ENCODE peak calls at places on chromosomes 13 and 19, in four cellular contexts. C is adrenal gland, P is heart left ventricle, U is uterus. T is an unnamed sample.

GRCh38 chr13:23871616-23872220 is 17.5 kb downstream of the MIPEP start:
- DNase-seq in C (no peak), P (no peak), U (no peak), T (peak; percentile 1)

GRCh38 chr13:41455725-41456419 is 1.5 kb upstream of the RGCC start:
- DNase-seq in P (no peak), U (no peak), C (no peak), T (no peak)

GRCh38 chr13:31236211-31236786 is 36.5 kb downstream of the B3GLCT start:
- DNase-seq in P (no peak), U (no peak), C (peak; percentile 16), T (no peak)

GRCh38 chr13:46179576-46180368 is 2.2 kb downstream of the LCP1 start:
- DNase-seq in P (peak; percentile 55), C (peak; percentile 45), U (no peak), T (no peak)

GRCh38 chr19:42280761-42281174 is 11.7 kb downstream of the CIC start:
- DNase-seq in C (peak; percentile 82), P (peak; percentile 75), U (peak; percentile 86), T (peak; percentile 82)

GRCh38 chr13:94987081-94987480 is 274.7 kb upstream of the SOX21 start:
- DNase-seq in U (no peak), C (no peak), P (no peak), T (no peak)

GRCh38 chr19:18848860-18849661 is 17.3 kb downstream of the UPF1 start:
- DNase-seq in U (peak; percentile 69), P (peak; percentile 80), C (peak; percentile 63), T (no peak)

GRCh38 chr13:84845875-84846619 is 953.2 kb downstream of the SLITRK6 start:
- DNase-seq in P (no peak), C (no peak), U (no peak), T (no peak)

GRCh38 chr13:73173160-73173905 is 114.5 kb downstream of the KLF5 start:
- DNase-seq in U (no peak), P (no peak), C (no peak), T (no peak)

GRCh38 chr19:19218911-19219310 is 7.2 kb downstream of the NCAN start:
- DNase-seq in U (no peak), C (no peak), P (no peak), T (no peak)

GRCh38 chr13:100115693-100116254 is 26.9 kb downstream of the PCCA start:
- DNase-seq in C (no peak), P (no peak), U (no peak), T (no peak)

GRCh38 chr13:90562388-90562787 is 785.1 kb upstream of the MIR17HG start:
- DNase-seq in U (no peak), P (no peak), C (no peak), T (no peak)

GRCh38 chr19:47886010-47886559 is at the start of gene SULT2A1:
- DNase-seq in P (no peak), U (no peak), C (no peak), T (no peak)

GRCh38 chr19:29708553-29709439 is 6.3 kb downstream of the C19orf12 start:
- DNase-seq in U (no peak), C (peak; percentile 62), P (no peak), T (no peak)

GRCh38 chr19:6164906-6165531 is 29.6 kb downstream of the ACSBG2 start:
- DNase-seq in U (no peak), P (no peak), C (no peak), T (no peak)

GRCh38 chr13:49936943-49937273 is 768 bp upstream of the SPRYD7 start:
- DNase-seq in P (no peak), C (no peak), U (no peak), T (no peak)

GRCh38 chr13:48585456-48585840 is 52.6 kb upstream of the RCBTB2 start:
- DNase-seq in C (no peak), U (no peak), P (peak; percentile 46), T (no peak)

GRCh38 chr13:50612717-50613116 is 230.8 kb downstream of the DLEU7 start:
- DNase-seq in P (no peak), C (no peak), U (no peak), T (no peak)

GRCh38 chr13:80923907-80924306 is 583.0 kb upstream of the SPRY2 start:
- DNase-seq in P (no peak), C (no peak), U (no peak), T (no peak)

GRCh38 chr19:43675269-43675879 is 5.4 kb upstream of the PLAUR start:
- DNase-seq in U (no peak), C (no peak), P (no peak), T (peak; percentile 72)

GRCh38 chr19:34184880-34185491 is 12.7 kb downstream of the LSM14A start:
- DNase-seq in P (no peak), U (no peak), C (no peak), T (no peak)

GRCh38 chr19:34254552-34255432 is at the start of gene GARRE1:
- DNase-seq in U (peak; percentile 37), C (peak; percentile 45), P (peak; percentile 68), T (peak; percentile 90)

GRCh38 chr19:53545271-53546065 is 7.5 kb downstream of the ZNF331 start:
- DNase-seq in P (no peak), U (no peak), C (no peak), T (peak; percentile 92)
- TF ChIP-seq POLR2A in P (no peak), U (no peak), C (no peak), T (peak; percentile 35)

GRCh38 chr13:44806841-44807240 is 182.4 kb downstream of the NUFIP1 start:
- DNase-seq in C (no peak), P (no peak), U (no peak), T (no peak)

GRCh38 chr13:44800626-44801025 is 188.6 kb downstream of the NUFIP1 start:
- DNase-seq in C (no peak), U (no peak), P (no peak), T (no peak)

GRCh38 chr13:44805623-44806022 is 183.6 kb downstream of the NUFIP1 start:
- DNase-seq in C (no peak), P (no peak), U (no peak), T (no peak)

GRCh38 chr13:44801990-44802389 is 187.3 kb downstream of the NUFIP1 start:
- DNase-seq in P (no peak), U (no peak), C (no peak), T (peak; percentile 33)

DNA sequence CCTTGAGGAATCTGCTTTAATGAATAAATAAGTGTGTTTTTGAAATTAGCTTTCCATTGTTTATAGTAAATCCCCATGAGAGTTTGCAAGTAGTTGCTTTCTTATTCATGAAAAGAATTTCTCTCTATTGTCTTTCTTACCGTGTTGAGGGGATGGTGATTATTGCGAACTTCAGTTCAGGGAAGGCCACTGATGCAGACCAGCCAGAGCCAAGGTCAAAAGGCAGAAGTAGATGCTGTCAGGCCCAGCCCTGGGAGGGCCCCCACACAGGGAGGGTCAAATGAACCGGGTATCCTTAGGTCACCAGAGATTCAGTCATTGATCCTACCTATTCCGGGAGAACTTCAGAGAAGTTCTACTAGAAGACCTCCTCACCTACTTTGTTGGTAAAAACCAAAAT is 185.9 kb downstream of the NUFIP1 start:
- DNase-seq in C (no peak), P (no peak), U (no peak), T (no peak)
- TF ChIP-seq POLR2A in C (no peak), P (no peak), U (no peak), T (no peak)

GRCh38 chr13:102394158-102395053 is 7.4 kb downstream of the FGF14 start:
- DNase-seq in P (peak; percentile 97), U (peak; percentile 95), C (peak; percentile 95), T (no peak)
- TF ChIP-seq POLR2A in P (peak; percentile 64), U (peak; percentile 50), C (no peak), T (no peak)

DNA sequence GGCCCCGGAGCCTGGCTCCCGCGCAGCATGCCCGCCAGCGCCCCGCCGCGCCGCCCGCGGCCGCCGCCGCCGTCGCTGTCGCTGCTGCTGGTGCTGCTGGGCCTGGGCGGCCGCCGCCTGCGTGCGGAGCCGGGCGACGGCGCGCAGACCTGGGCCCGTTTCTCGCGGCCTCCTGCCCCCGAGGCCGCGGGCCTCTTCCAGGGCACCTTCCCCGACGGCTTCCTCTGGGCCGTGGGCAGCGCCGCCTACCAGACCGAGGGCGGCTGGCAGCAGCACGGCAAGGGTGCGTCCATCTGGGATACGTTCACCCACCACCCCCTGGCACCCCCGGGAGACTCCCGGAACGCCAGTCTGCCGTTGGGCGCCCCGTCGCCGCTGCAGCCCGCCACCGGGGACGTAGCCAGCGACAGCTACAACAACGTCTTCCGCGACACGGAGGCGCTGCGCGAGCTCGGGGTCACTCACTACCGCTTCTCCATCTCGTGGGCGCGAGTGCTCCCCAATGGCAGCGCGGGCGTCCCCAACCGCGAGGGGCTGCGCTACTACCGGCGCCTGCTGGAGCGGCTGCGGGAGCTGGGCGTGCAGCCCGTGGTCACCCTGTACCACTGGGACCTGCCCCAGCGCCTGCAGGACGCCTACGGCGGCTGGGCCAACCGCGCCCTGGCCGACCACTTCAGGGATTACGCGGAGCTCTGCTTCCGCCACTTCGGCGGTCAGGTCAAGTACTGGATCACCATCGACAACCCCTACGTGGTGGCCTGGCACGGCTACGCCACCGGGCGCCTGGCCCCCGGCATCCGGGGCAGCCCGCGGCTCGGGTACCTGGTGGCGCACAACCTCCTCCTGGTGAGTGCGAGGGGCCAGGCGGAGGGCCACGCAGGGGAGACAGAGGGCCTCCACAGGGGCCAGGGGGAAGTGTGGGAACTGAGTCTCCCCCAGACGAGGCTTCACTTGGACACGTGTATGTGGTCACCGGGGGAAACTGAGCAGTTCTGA is at the start of gene KL:
- DNase-seq in P (peak; percentile 45), U (peak; percentile 25), C (peak; percentile 10), T (no peak)
- TF ChIP-seq POLR2A in P (no peak), U (no peak), C (no peak), T (no peak)

GRCh38 chr19:2049741-2050348 is 1.2 kb downstream of the MKNK2 start:
- DNase-seq in P (peak; percentile 87), C (peak; percentile 94), U (peak; percentile 80), T (peak; percentile 77)
- TF ChIP-seq POLR2A in P (no peak), C (peak; percentile 93), U (peak; percentile 68), T (no peak)

DNA sequence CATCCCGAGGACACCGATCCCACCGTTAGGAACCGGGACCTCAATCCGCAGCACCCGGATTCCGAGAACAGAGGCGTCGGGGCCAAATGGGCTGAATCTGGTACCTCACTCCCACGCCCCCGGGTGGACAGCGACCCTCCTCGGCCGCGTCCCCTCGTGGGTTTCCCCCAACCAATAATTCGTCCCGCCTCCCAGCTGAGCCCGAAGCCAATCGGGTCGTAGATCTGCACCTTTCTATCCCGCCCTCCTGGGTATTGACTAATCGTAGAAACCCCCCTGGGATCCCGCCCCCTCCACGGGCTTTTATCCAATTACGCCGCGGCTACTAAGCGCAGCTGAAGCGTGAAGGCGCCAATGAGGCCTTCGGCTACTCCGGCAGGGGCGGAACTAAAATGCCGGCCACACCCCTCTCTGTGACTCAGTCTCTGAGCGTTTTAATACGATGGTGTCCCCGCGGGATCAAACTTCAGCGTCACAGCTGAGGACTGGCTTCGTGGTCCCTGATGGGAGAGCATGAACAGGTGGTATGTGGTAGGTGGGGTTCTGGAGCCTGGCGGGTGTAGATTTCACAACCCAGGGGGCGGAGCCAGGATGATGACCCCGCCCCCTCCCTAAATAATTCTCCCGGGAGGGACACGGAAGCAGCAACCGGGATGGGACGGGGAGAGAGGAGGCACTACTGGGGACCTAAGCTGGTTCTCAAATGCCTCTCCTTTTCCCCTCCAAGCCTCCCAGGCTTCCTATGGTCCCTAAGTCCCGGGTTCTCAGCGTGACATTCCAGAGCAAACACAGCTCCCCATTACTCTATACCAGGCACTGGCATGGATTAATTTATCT is at the start of the genes CCDC159 and TMEM205:
- DNase-seq in P (peak; percentile 99), C (peak; percentile 99), U (peak; percentile 100), T (peak; percentile 94)
- TF ChIP-seq POLR2A in P (peak; percentile 94), C (peak; percentile 48), U (peak; percentile 74), T (peak; percentile 51)

GRCh38 chr19:1843116-1843515 is 5.2 kb downstream of the REXO1 start:
- DNase-seq in U (no peak), C (no peak), P (no peak), T (no peak)
- TF ChIP-seq POLR2A in U (no peak), C (no peak), P (no peak), T (no peak)

GRCh38 chr13:79749556-79749955 is 268.6 kb downstream of the NDFIP2 start:
- DNase-seq in U (no peak), P (no peak), C (no peak), T (no peak)
- TF ChIP-seq POLR2A in U (no peak), P (no peak), C (no peak), T (no peak)